ENCODE peak calls at places on chromosomes 2 and 18, in four cellular contexts. A is GM12891, F is AG10803, R is GM18507. G is an unnamed sample.

GRCh38 chr2:209208211-209208610 is 215.6 kb upstream of the MAP2 start:
- DNase-seq in A (no peak), F (no peak), R (no peak), G (no peak)

GRCh38 chr2:26493631-26494030 is 15.7 kb upstream of the OTOF start:
- DNase-seq in A (no peak), F (no peak), R (no peak), G (no peak)

GRCh38 chr2:70504750-70505149 is 48.9 kb downstream of the TGFA start:
- DNase-seq in A (no peak), F (no peak), R (no peak), G (no peak)

GRCh38 chr18:73923866-73924265 is 223.8 kb downstream of the FBXO15 start:
- DNase-seq in A (no peak), F (peak; percentile 45), R (no peak), G (no peak)

GRCh38 chr2:133506962-133507361 is 61.3 kb downstream of the NCKAP5 start:
- DNase-seq in A (no peak), F (no peak), R (no peak), G (no peak)

GRCh38 chr2:215876937-215877238 is 136.5 kb downstream of the MREG start:
- DNase-seq in A (no peak), F (no peak), R (no peak), G (no peak)

GRCh38 chr2:223797811-223798721 is 39.3 kb downstream of the AP1S3 start:
- DNase-seq in A (peak; percentile 38), F (peak; percentile 36), R (peak; percentile 46), G (peak; percentile 56)

GRCh38 chr2:194166818-194167217 is 1490.2 kb upstream of the SLC39A10 start:
- DNase-seq in A (no peak), F (peak; percentile 1), R (no peak), G (no peak)

GRCh38 chr2:190627881-190628412 is 20.9 kb upstream of the NAB1 start:
- DNase-seq in A (no peak), F (peak; percentile 21), R (peak; percentile 11), G (no peak)

GRCh38 chr2:73972846-73973245 is 11.9 kb upstream of the TET3 start:
- DNase-seq in A (no peak), F (no peak), R (no peak), G (no peak)

GRCh38 chr18:908631-909621 is 4.3 kb downstream of the ADCYAP1 start:
- DNase-seq in A (no peak), F (no peak), R (no peak), G (no peak)

GRCh38 chr2:20590704-20591515 is 60.0 kb downstream of the HS1BP3 start:
- DNase-seq in A (no peak), F (peak; percentile 42), R (no peak), G (no peak)

GRCh38 chr2:36549063-36549662 is 48.8 kb downstream of the FEZ2 start:
- DNase-seq in A (no peak), F (no peak), R (no peak), G (no peak)

GRCh38 chr18:3710712-3711269 is 260.8 kb downstream of the TGIF1 start:
- DNase-seq in A (no peak), F (no peak), R (no peak), G (no peak)

GRCh38 chr2:159712929-159713575 is 746 bp downstream of the MARCHF7 start:
- DNase-seq in A (peak; percentile 7), F (peak; percentile 21), R (no peak), G (no peak)

GRCh38 chr2:230899786-230900185 is 25.3 kb downstream of the GPR55 start:
- DNase-seq in A (no peak), F (no peak), R (no peak), G (no peak)

GRCh38 chr2:12637754-12638153 is 79.0 kb upstream of the TRIB2 start:
- DNase-seq in A (no peak), F (peak; percentile 34), R (no peak), G (no peak)

GRCh38 chr18:48790226-48790863 is 160.4 kb downstream of the SMAD7 start:
- DNase-seq in A (no peak), F (no peak), R (no peak), G (no peak)

GRCh38 chr2:190409616-190410015 is 1.5 kb downstream of the MFSD6 start:
- DNase-seq in A (no peak), F (no peak), R (no peak), G (no peak)

GRCh38 chr2:142786922-142787702 is 90.4 kb upstream of the KYNU start:
- DNase-seq in A (no peak), F (no peak), R (no peak), G (no peak)

GRCh38 chr18:37322497-37323035 is 243.0 kb downstream of the CELF4 start:
- DNase-seq in A (peak; percentile 67), F (peak; percentile 13), R (peak; percentile 9), G (no peak)

GRCh38 chr2:16012626-16013501 is 72.5 kb downstream of the MYCN start:
- DNase-seq in A (no peak), F (no peak), R (no peak), G (no peak)

GRCh38 chr2:239881031-239881471 is 144.1 kb downstream of the NDUFA10 start:
- DNase-seq in A (no peak), F (no peak), R (no peak), G (no peak)

GRCh38 chr2:359047-359446 is 71.2 kb upstream of the ALKAL2 start:
- DNase-seq in A (no peak), F (no peak), R (no peak), G (no peak)

GRCh38 chr2:231200805-231201474 is 2.5 kb downstream of the ARMC9 start:
- DNase-seq in A (no peak), F (peak; percentile 58), R (no peak), G (no peak)

GRCh38 chr2:129224486-129224885 is 755.0 kb upstream of the RAB6C start:
- DNase-seq in A (no peak), F (no peak), R (no peak), G (no peak)

GRCh38 chr2:71782323-71782722 is 329.0 kb downstream of the DYSF start:
- DNase-seq in A (no peak), F (no peak), R (no peak), G (no peak)

GRCh38 chr18:48073231-48073930 is 142.9 kb upstream of the SMAD2 start:
- DNase-seq in A (no peak), F (peak; percentile 44), R (no peak), G (no peak)

GRCh38 chr2:81290846-81291245 is 986.3 kb upstream of the LRRTM1 start:
- DNase-seq in A (no peak), F (no peak), R (no peak), G (no peak)

GRCh38 chr18:57352761-57353136 is 392 bp downstream of the ST8SIA3 start:
- DNase-seq in A (no peak), F (no peak), R (no peak), G (no peak)

GRCh38 chr2:147456729-147457128 is 388.1 kb upstream of the ACVR2A start:
- DNase-seq in A (no peak), F (peak; percentile 3), R (no peak), G (no peak)

G was measured in GM12878.